ENCODE peak calls at places on chromosomes 16 and 17, in eight cellular contexts. P is GM03348; A is fibroblast of mammary gland; E is activated CD4-positive, CD25-positive, alpha-beta regulatory T cell; G is endothelial cell; N is activated T-cell treated with anti-CD3 and anti-CD28 coated beads, Interleukin-2, amount 50 U/mL, for 72 hours; H is activated gamma-delta T cell treated with anti-CD3 and anti-CD28 coated beads, Interleukin-2, amount 50 U/mL, for 16 hours; J is iPS-NIHi11. L is an unnamed sample.
A peak's percentile ranks its signal among the peaks of the same experiment; 100 is the strongest.

GRCh38 chr17:80252871-80253270 is 7.8 kb upstream of the RNF213 start:
- DNase-seq in P (no peak), A (no peak), E (peak; percentile 59), G (peak; percentile 64), N (peak; percentile 90), H (peak; percentile 81), J (peak; percentile 89), L (no peak)

GRCh38 chr17:28282596-28282995 is 36.4 kb upstream of the TMEM97 start:
- DNase-seq in P (peak; percentile 43), A (peak; percentile 95), E (no peak), G (no peak), N (no peak), H (no peak), J (no peak), L (no peak)

GRCh38 chr16:4034963-4035362 is 81.3 kb downstream of the ADCY9 start:
- DNase-seq in P (no peak), A (no peak), E (no peak), G (no peak), N (no peak), H (no peak), J (no peak), L (no peak)

GRCh38 chr16:53827741-53828140 is 123.8 kb downstream of the FTO start:
- DNase-seq in P (no peak), A (no peak), E (no peak), G (no peak), N (no peak), H (no peak), J (no peak), L (no peak)

GRCh38 chr16:24858219-24859041 is 12.7 kb downstream of the SLC5A11 start:
- DNase-seq in P (peak; percentile 70), A (peak; percentile 52), E (peak; percentile 10), G (peak; percentile 81), N (peak; percentile 49), H (peak; percentile 5), J (peak; percentile 88), L (no peak)

GRCh38 chr16:4652561-4652960 is 27.9 kb downstream of the MGRN1 start:
- DNase-seq in P (no peak), A (no peak), E (no peak), G (no peak), N (no peak), H (no peak), J (no peak), L (no peak)

GRCh38 chr17:75135946-75136345 is 4.4 kb upstream of the NT5C start:
- DNase-seq in P (no peak), A (no peak), E (no peak), G (no peak), N (no peak), H (no peak), J (no peak), L (no peak)

GRCh38 chr16:87706278-87707000 is 59.3 kb downstream of the KLHDC4 start:
- DNase-seq in P (no peak), A (no peak), E (no peak), G (no peak), N (no peak), H (no peak), J (no peak), L (no peak)

GRCh38 chr16:80993293-80993691 is 13.4 kb downstream of the CMC2 start:
- DNase-seq in P (peak; percentile 73), A (peak; percentile 76), E (no peak), G (no peak), N (no peak), H (no peak), J (no peak), L (no peak)

GRCh38 chr17:62090021-62090824 is 25.1 kb upstream of the MED13 start:
- DNase-seq in P (no peak), A (no peak), E (no peak), G (no peak), N (no peak), H (no peak), J (no peak), L (no peak)

GRCh38 chr17:6549384-6550036 is 6.8 kb downstream of the PITPNM3 start:
- DNase-seq in P (no peak), A (no peak), E (no peak), G (no peak), N (no peak), H (no peak), J (no peak), L (no peak)

GRCh38 chr16:89122322-89122831 is 28.7 kb downstream of the ACSF3 start:
- DNase-seq in P (no peak), A (no peak), E (no peak), G (no peak), N (peak; percentile 31), H (peak; percentile 46), J (peak; percentile 71), L (no peak)

GRCh38 chr17:45992175-45992574 is 6.9 kb upstream of the STH start:
- DNase-seq in P (no peak), A (no peak), E (no peak), G (no peak), N (no peak), H (no peak), J (no peak), L (no peak)

GRCh38 chr16:67939507-67940435 is 3.1 kb upstream of the PSMB10 start:
- DNase-seq in P (no peak), A (no peak), E (no peak), G (no peak), N (peak; percentile 53), H (no peak), J (no peak), L (no peak)

GRCh38 chr17:8949061-8949622 is 16.4 kb downstream of the PIK3R5 start:
- DNase-seq in P (no peak), A (no peak), E (no peak), G (no peak), N (peak; percentile 56), H (no peak), J (no peak), L (no peak)

GRCh38 chr16:50058091-50058771 is 7.5 kb upstream of the HEATR3 start:
- DNase-seq in P (no peak), A (no peak), E (no peak), G (no peak), N (no peak), H (no peak), J (no peak), L (no peak)

GRCh38 chr16:15507299-15507958 is 73.0 kb downstream of the BMERB1 start:
- DNase-seq in P (peak; percentile 77), A (peak; percentile 35), E (no peak), G (no peak), N (no peak), H (no peak), J (no peak), L (no peak)

GRCh38 chr17:35315283-35315682 is 58.1 kb downstream of the SLFN11 start:
- DNase-seq in P (peak; percentile 76), A (peak; percentile 95), E (no peak), G (no peak), N (no peak), H (no peak), J (no peak), L (no peak)

GRCh38 chr17:29180051-29180787 is at the start of gene MYO18A:
- DNase-seq in P (peak; percentile 94), A (peak; percentile 64), E (peak; percentile 50), G (peak; percentile 91), N (peak; percentile 87), H (peak; percentile 62), J (peak; percentile 94), L (peak; percentile 72)

GRCh38 chr16:89973654-89974335 is 25.2 kb downstream of the DEF8 start:
- DNase-seq in P (no peak), A (no peak), E (no peak), G (no peak), N (no peak), H (no peak), J (no peak), L (no peak)

GRCh38 chr16:50814541-50814940 is 72.7 kb downstream of the CYLD start:
- DNase-seq in P (no peak), A (no peak), E (no peak), G (no peak), N (no peak), H (no peak), J (no peak), L (no peak)

GRCh38 chr16:49977427-49977826 is 47.6 kb upstream of the CNEP1R1 start:
- DNase-seq in P (no peak), A (no peak), E (no peak), G (no peak), N (no peak), H (no peak), J (no peak), L (no peak)

GRCh38 chr16:62276632-62277031 is 240.4 kb upstream of the CDH8 start:
- DNase-seq in P (no peak), A (no peak), E (no peak), G (no peak), N (no peak), H (no peak), J (no peak), L (no peak)

GRCh38 chr17:45367216-45367615 is 50.4 kb upstream of the MAP3K14 start:
- DNase-seq in P (no peak), A (no peak), E (no peak), G (no peak), N (no peak), H (no peak), J (no peak), L (no peak)

GRCh38 chr17:83177611-83178532 is 98.5 kb downstream of the METRNL start:
- DNase-seq in P (no peak), A (no peak), E (no peak), G (no peak), N (no peak), H (no peak), J (no peak), L (no peak)

GRCh38 chr16:65176603-65177002 is 54.7 kb upstream of the CDH11 start:
- DNase-seq in P (peak; percentile 74), A (peak; percentile 90), E (no peak), G (no peak), N (no peak), H (no peak), J (no peak), L (no peak)

GRCh38 chr17:6843241-6843890 is 11.8 kb upstream of the TEKT1 start:
- DNase-seq in P (peak; percentile 58), A (peak; percentile 68), E (no peak), G (no peak), N (no peak), H (no peak), J (peak; percentile 21), L (peak; percentile 47)

GRCh38 chr16:914453-914852 is 56.3 kb downstream of the LMF1 start:
- DNase-seq in P (peak; percentile 39), A (peak; percentile 14), E (no peak), G (no peak), N (peak; percentile 31), H (no peak), J (no peak), L (no peak)

GRCh38 chr17:21170829-21171228 is 43.1 kb downstream of the TMEM11 start:
- DNase-seq in P (peak; percentile 48), A (no peak), E (no peak), G (no peak), N (no peak), H (no peak), J (no peak), L (no peak)

GRCh38 chr17:62794666-62794971 is 13.5 kb downstream of the MARCHF10 start:
- DNase-seq in P (no peak), A (no peak), E (no peak), G (no peak), N (no peak), H (no peak), J (no peak), L (no peak)

GRCh38 chr16:4313563-4314531 is 2.0 kb upstream of the GLIS2 start:
- DNase-seq in P (no peak), A (peak; percentile 35), E (no peak), G (peak; percentile 86), N (peak; percentile 34), H (no peak), J (peak; percentile 76), L (peak; percentile 81)

GRCh38 chr16:17238285-17239028 is 232.3 kb downstream of the XYLT1 start:
- DNase-seq in P (no peak), A (peak; percentile 50), E (no peak), G (no peak), N (peak; percentile 51), H (no peak), J (no peak), L (no peak)

GRCh38 chr16:53091508-53092211 is 36.9 kb downstream of the CHD9 start:
- DNase-seq in P (peak; percentile 64), A (peak; percentile 99), E (no peak), G (no peak), N (peak; percentile 13), H (no peak), J (no peak), L (no peak)

GRCh38 chr17:55845385-55845784 is 94.5 kb downstream of the PCTP start:
- DNase-seq in P (peak; percentile 73), A (peak; percentile 47), E (no peak), G (peak; percentile 77), N (peak; percentile 30), H (no peak), J (peak; percentile 84), L (peak; percentile 26)

L was measured in NCI-H1930.